ENCODE peak calls at places on chromosome 10, in four cellular contexts. R, H, K and C are unnamed samples.

GRCh38 chr10:101467286-101467770 is 113.4 kb downstream of the BTRC start:
- DNase-seq in R (peak; percentile 52), H (peak; percentile 74), K (no peak), C (peak; percentile 83)

GRCh38 chr10:77391605-77392235 is 245.9 kb downstream of the KCNMA1 start:
- DNase-seq in R (peak; percentile 92), H (peak; percentile 95), K (no peak), C (peak; percentile 14)

GRCh38 chr10:127907411-127908105 is 655 bp downstream of the PTPRE start:
- DNase-seq in R (no peak), K (no peak), H (peak; percentile 33), C (no peak)

GRCh38 chr10:137031-137430 is 1.8 kb downstream of the ZMYND11 start:
- DNase-seq in H (peak; percentile 44), R (peak; percentile 57), K (peak; percentile 15), C (peak; percentile 40)

GRCh38 chr10:22244001-22244400 is 26.2 kb upstream of the EBLN1 start:
- DNase-seq in R (no peak), K (no peak), H (no peak), C (no peak)

GRCh38 chr10:128877141-128877540 is 589.9 kb upstream of the MGMT start:
- DNase-seq in R (no peak), H (no peak), K (no peak), C (no peak)

GRCh38 chr10:35636942-35637341 is 5.2 kb downstream of the FZD8 start:
- DNase-seq in R (no peak), H (no peak), K (no peak), C (no peak)

GRCh38 chr10:89534826-89535166 is 598 bp downstream of the SLC16A12 start:
- DNase-seq in H (no peak), K (no peak), R (no peak), C (no peak)

GRCh38 chr10:99525897-99526296 is 6.8 kb upstream of the NKX2-3 start:
- DNase-seq in K (no peak), R (no peak), H (no peak), C (no peak)

GRCh38 chr10:123962756-123963469 is 71.3 kb upstream of the CPXM2 start:
- DNase-seq in K (no peak), H (no peak), R (no peak), C (no peak)

GRCh38 chr10:97320480-97321031 is 1.5 kb downstream of the FRAT1 start:
- DNase-seq in R (no peak), K (no peak), H (no peak), C (no peak)

GRCh38 chr10:19499291-19499765 is 316.9 kb upstream of the PLXDC2 start:
- DNase-seq in R (no peak), H (no peak), K (no peak), C (no peak)

GRCh38 chr10:71837085-71837827 is 13.8 kb downstream of the PSAP start:
- DNase-seq in R (peak; percentile 67), H (peak; percentile 41), K (no peak), C (no peak)

GRCh38 chr10:129104266-129105045 is 362.6 kb upstream of the MGMT start:
- DNase-seq in K (no peak), H (no peak), R (no peak), C (no peak)

GRCh38 chr10:44668336-44668735 is 242.8 kb upstream of the TMEM72 start:
- DNase-seq in K (no peak), R (peak; percentile 55), H (no peak), C (no peak)

GRCh38 chr10:79165068-79165467 is 96.3 kb downstream of the ZMIZ1 start:
- DNase-seq in H (no peak), R (no peak), K (no peak), C (no peak)

GRCh38 chr10:7953447-7953846 is 101.0 kb upstream of the GATA3 start:
- DNase-seq in H (no peak), R (no peak), K (no peak), C (no peak)

GRCh38 chr10:95741807-95742528 is 14.0 kb upstream of the ENTPD1 start:
- DNase-seq in H (no peak), K (no peak), R (no peak), C (no peak)

GRCh38 chr10:75853085-75853484 is 421.7 kb downstream of the LRMDA start:
- DNase-seq in R (no peak), K (no peak), H (no peak), C (no peak)